ENCODE peak calls at places on chromosomes 6 and 20, in seven cellular contexts. L is GM12878, N is heart right ventricle, F is HepG2, H is ovary, B is kidney epithelial cell, J is astrocyte of the spinal cord. E is an unnamed sample.
A peak's percentile ranks its signal among the peaks of the same experiment; 100 is the strongest.

GRCh38 chr6:41527721-41528408 is 18.3 kb upstream of the FOXP4 start:
- DNase-seq in F (peak; percentile 41), B (no peak), H (no peak), N (no peak), J (peak; percentile 37), L (no peak), E (no peak)

GRCh38 chr6:111530218-111530617 is 47.2 kb upstream of the REV3L start:
- DNase-seq in L (no peak), H (no peak), J (no peak), B (no peak), F (peak; percentile 40), N (no peak), E (no peak)

GRCh38 chr20:17934141-17934862 is 34.3 kb downstream of the SNX5 start:
- DNase-seq in B (no peak), L (no peak), J (peak; percentile 93), F (no peak), N (no peak), H (peak; percentile 20), E (no peak)

GRCh38 chr6:36633915-36634314 is 39.8 kb downstream of the SRSF3 start:
- DNase-seq in B (no peak), N (peak; percentile 77), J (peak; percentile 90), L (no peak), H (peak; percentile 72), F (peak; percentile 70), E (no peak)

GRCh38 chr20:39195495-39196129 is 233.5 kb downstream of the DHX35 start:
- DNase-seq in L (no peak), N (no peak), B (no peak), H (no peak), J (no peak), F (no peak), E (no peak)

GRCh38 chr6:149158076-149158475 is 159.4 kb upstream of the TAB2 start:
- DNase-seq in H (no peak), F (no peak), J (no peak), N (no peak), B (no peak), L (no peak), E (no peak)

GRCh38 chr6:52834481-52834880 is 6.1 kb downstream of the GSTA5 start:
- DNase-seq in L (no peak), B (no peak), J (no peak), H (no peak), F (no peak), N (no peak), E (no peak)

GRCh38 chr6:34272022-34272926 is 23.5 kb upstream of the SMIM29 start:
- DNase-seq in L (no peak), N (no peak), F (peak; percentile 31), B (no peak), J (no peak), H (no peak), E (no peak)

GRCh38 chr20:19813839-19814238 is 55.8 kb downstream of the RIN2 start:
- DNase-seq in B (no peak), N (no peak), J (no peak), F (no peak), L (no peak), H (no peak), E (no peak)

GRCh38 chr6:125747589-125748533 is 1.6 kb upstream of the HEY2 start:
- DNase-seq in B (no peak), L (no peak), H (peak; percentile 61), J (no peak), N (peak; percentile 48), F (no peak), E (no peak)

GRCh38 chr20:25046736-25047666 is 10.9 kb downstream of the ACSS1 start:
- DNase-seq in J (no peak), B (no peak), L (no peak), N (no peak), F (no peak), H (no peak), E (no peak)

GRCh38 chr6:30679765-30680535 is 6.5 kb downstream of the PPP1R18 start:
- DNase-seq in N (no peak), H (no peak), B (no peak), L (no peak), F (no peak), J (no peak), E (no peak)

GRCh38 chr6:31908791-31909190 is 6.9 kb upstream of the ZBTB12 start:
- DNase-seq in B (no peak), F (peak; percentile 60), H (no peak), J (peak; percentile 54), L (peak; percentile 68), N (no peak), E (no peak)

GRCh38 chr20:32203556-32204484 is 3.7 kb downstream of the PLAGL2 start:
- DNase-seq in F (no peak), J (peak; percentile 4), L (no peak), B (no peak), N (no peak), H (no peak), E (no peak)

GRCh38 chr6:9520417-9521151 is 894.3 kb downstream of the TFAP2A start:
- DNase-seq in N (no peak), J (peak; percentile 88), L (peak; percentile 25), H (no peak), B (no peak), F (no peak), E (peak; percentile 75)

GRCh38 chr20:19828233-19828632 is 70.2 kb downstream of the RIN2 start:
- DNase-seq in N (no peak), F (peak; percentile 30), H (no peak), L (peak; percentile 68), J (peak; percentile 59), B (no peak), E (no peak)

GRCh38 chr20:56358600-56359211 is at the start of gene FAM210B:
- DNase-seq in J (peak; percentile 88), B (peak; percentile 53), L (no peak), F (peak; percentile 90), N (peak; percentile 87), H (peak; percentile 92), E (peak; percentile 59)

GRCh38 chr20:52410182-52410647 is 218.6 kb upstream of the ZFP64 start:
- DNase-seq in N (peak; percentile 7), H (no peak), J (no peak), B (peak; percentile 14), F (no peak), L (no peak), E (no peak)

GRCh38 chr20:51393566-51393965 is 149.0 kb downstream of the NFATC2 start:
- DNase-seq in N (peak; percentile 28), H (no peak), J (no peak), B (no peak), L (no peak), F (no peak), E (no peak)

GRCh38 chr6:41901882-41902519 is 6.8 kb upstream of the USP49 start:
- DNase-seq in H (no peak), L (no peak), N (peak; percentile 10), F (no peak), B (no peak), J (no peak), E (no peak)

GRCh38 chr20:31713312-31714049 is 9.2 kb downstream of the BCL2L1 start:
- DNase-seq in N (peak; percentile 90), B (peak; percentile 65), F (peak; percentile 81), L (no peak), J (peak; percentile 85), H (peak; percentile 41), E (no peak)

GRCh38 chr6:124073021-124073420 is 269.4 kb downstream of the NKAIN2 start:
- DNase-seq in J (peak; percentile 78), N (no peak), H (no peak), L (no peak), B (peak; percentile 19), F (no peak), E (no peak)

GRCh38 chr6:148959511-148959910 is 212.7 kb downstream of the UST start:
- DNase-seq in N (no peak), B (no peak), L (no peak), H (no peak), F (no peak), J (no peak), E (no peak)

GRCh38 chr20:10812738-10813327 is 139.0 kb upstream of the JAG1 start:
- DNase-seq in N (no peak), H (no peak), J (no peak), F (no peak), L (no peak), B (no peak), E (no peak)

GRCh38 chr20:16749573-16749972 is 1.4 kb downstream of the OTOR start:
- DNase-seq in J (no peak), N (no peak), F (peak; percentile 23), B (no peak), L (no peak), H (no peak), E (no peak)

GRCh38 chr20:50510706-50511401 is 671 bp downstream of the PTPN1 start:
- DNase-seq in N (no peak), L (no peak), J (no peak), F (peak; percentile 57), H (no peak), B (no peak), E (no peak)

GRCh38 chr6:11043552-11043960 is 549 bp downstream of the ELOVL2 start:
- DNase-seq in B (no peak), N (no peak), J (no peak), H (no peak), F (no peak), L (no peak), E (no peak)

GRCh38 chr6:159422041-159422984 is 253.1 kb downstream of the FNDC1 start:
- DNase-seq in J (no peak), H (no peak), F (no peak), B (no peak), N (no peak), L (no peak), E (peak; percentile 48)

GRCh38 chr6:3904518-3904917 is 55.3 kb downstream of the FAM50B start:
- DNase-seq in J (no peak), L (no peak), N (no peak), H (no peak), F (no peak), B (no peak), E (no peak)

GRCh38 chr6:156396068-156396771 is 381.0 kb upstream of the ARID1B start:
- DNase-seq in H (no peak), J (no peak), F (no peak), N (no peak), L (peak; percentile 63), B (no peak), E (no peak)
- H3K4me3 ChIP-seq in H (no peak overlapping the region), J (no peak overlapping the region), F (no peak overlapping the region), N (no peak overlapping the region), L (peak overlapping the region; percentile 46), B (no peak overlapping the region), E (peak overlapping the region; percentile 27)

DNA sequence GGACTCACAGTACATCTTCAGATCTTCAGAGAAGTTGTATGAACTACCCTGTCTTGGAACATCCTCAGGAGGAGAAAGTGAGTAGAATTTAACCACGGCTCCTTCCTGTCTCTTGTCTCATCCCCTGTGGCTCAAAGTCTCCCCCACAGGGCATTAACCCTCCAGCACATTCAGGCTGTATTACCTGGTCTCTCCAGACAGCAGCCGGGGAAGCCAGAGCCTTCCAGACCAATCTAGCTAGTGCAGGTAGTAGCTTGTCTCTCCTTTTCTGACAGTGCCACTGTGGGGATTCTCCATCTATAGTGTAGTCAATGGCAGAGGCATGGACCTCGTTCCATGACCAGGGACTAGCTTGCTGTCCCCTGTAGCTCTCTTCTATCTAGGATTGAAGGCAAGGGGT is 16.9 kb upstream of the ELMO2 start:
- DNase-seq in H (no peak), J (no peak), L (no peak), N (no peak), B (no peak), F (no peak), E (no peak)
- TF ChIP-seq CTCF in H (no peak), J (no peak), L (no peak), N (no peak), B (no peak), F (no peak), E (no peak)

GRCh38 chr20:38091447-38092216 is 58.1 kb downstream of the RPRD1B start:
- DNase-seq in B (no peak), N (peak; percentile 1), F (no peak), L (peak; percentile 60), H (no peak), J (no peak), E (no peak)
- H3K4me3 ChIP-seq in B (no peak overlapping the region), N (no peak overlapping the region), F (no peak overlapping the region), L (no peak overlapping the region), H (no peak overlapping the region), J (no peak overlapping the region), E (no peak overlapping the region)

GRCh38 chr6:14316911-14317535 is 199.5 kb downstream of the CD83 start:
- DNase-seq in B (no peak), J (no peak), F (no peak), H (no peak), N (no peak), L (no peak), E (no peak)
- TF ChIP-seq CTCF in B (peak; percentile 18), J (peak; percentile 22), F (peak; percentile 39), H (no peak), N (no peak), L (peak; percentile 28), E (no peak)

E was measured in retinal pigment epithelial cell.